ENCODE peak calls at places on chromosomes 4 and X, in four cellular contexts. I, J, R and N are unnamed samples.

GRCh38 chrX:34848281-34848680 is 94.3 kb upstream of the FAM47B start:
- DNase-seq in I (no peak), J (no peak), R (no peak), N (no peak)

GRCh38 chr4:182604953-182605352 is 312.2 kb downstream of the DCTD start:
- DNase-seq in I (no peak), J (no peak), R (no peak), N (no peak)

GRCh38 chr4:153409412-153409811 is 56.7 kb upstream of the TMEM131L start:
- DNase-seq in I (no peak), J (no peak), R (no peak), N (no peak)

GRCh38 chrX:23344208-23344903 is 9.7 kb downstream of the PTCHD1 start:
- DNase-seq in I (no peak), J (no peak), R (no peak), N (no peak)

GRCh38 chrX:33741807-33742206 is 390.3 kb downstream of the FAM47A start:
- DNase-seq in I (no peak), J (no peak), R (no peak), N (no peak)

GRCh38 chr4:85603437-85604336 is 128.7 kb downstream of the ARHGAP24 start:
- DNase-seq in I (no peak), J (peak), R (no peak), N (peak)

GRCh38 chrX:111182938-111183337 is 86.9 kb downstream of the PAK3 start:
- DNase-seq in I (no peak), J (no peak), R (no peak), N (no peak)

GRCh38 chr4:140943887-140944515 is 187.8 kb upstream of the TBC1D9 start:
- DNase-seq in I (no peak), J (no peak), R (no peak), N (no peak)

GRCh38 chr4:100581337-100581736 is 63.5 kb upstream of the EMCN start:
- DNase-seq in I (no peak), J (no peak), R (no peak), N (peak)

GRCh38 chr4:25888781-25889180 is 25.2 kb upstream of the SMIM20 start:
- DNase-seq in I (no peak), J (no peak), R (no peak), N (no peak)

GRCh38 chr4:168019019-168019651 is 73.2 kb upstream of the ANXA10 start:
- DNase-seq in I (no peak), J (no peak), R (no peak), N (no peak)

DNA sequence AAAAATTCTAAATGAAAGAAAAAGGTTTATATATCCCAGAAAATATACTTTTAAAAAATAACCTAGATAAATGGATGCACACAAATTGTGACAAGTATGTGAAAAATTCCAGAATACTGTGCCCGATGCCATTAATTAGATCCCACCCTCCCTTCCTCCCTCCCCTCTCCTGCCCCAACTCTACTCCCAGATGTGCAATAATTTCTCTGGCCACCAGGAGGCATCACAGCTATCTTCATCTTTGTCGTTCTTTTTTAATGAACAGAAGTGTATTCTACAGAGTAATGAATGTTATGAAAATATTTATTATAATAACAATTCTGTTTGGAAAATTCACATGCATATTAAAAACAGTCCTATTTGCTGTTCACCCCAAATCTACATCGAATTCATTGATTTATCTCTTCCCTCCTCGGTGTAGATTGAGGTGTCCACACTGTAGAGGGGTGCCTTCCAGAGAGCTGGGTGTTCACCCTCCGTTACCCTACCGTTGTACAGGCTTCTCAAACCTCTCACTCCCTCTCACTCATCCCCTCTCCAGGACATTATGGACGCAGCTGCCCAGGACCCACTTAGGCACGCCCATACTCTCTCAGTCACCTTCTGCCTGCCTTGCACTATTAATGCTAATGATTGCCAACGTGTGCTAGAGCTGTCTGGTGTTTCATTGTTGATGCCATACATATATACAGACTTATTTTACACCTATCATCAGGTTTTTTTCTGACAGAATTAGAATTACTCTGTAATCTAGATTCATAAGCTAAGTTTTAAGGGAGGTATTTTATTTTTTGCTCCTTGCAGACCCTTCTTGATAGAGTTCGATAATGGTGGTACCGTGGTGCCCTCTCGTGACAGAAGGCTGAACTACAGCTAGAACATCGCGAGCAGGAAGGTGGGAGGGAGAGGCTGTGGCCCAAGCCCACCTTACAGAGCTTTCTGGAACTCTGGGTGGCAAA is 14.1 kb downstream of the RAB40AL start:
- DNase-seq in I (no peak), J (peak), R (peak), N (peak)
- TF ChIP-seq CTCF in I (peak), J (peak), R (peak), N (peak)

DNA sequence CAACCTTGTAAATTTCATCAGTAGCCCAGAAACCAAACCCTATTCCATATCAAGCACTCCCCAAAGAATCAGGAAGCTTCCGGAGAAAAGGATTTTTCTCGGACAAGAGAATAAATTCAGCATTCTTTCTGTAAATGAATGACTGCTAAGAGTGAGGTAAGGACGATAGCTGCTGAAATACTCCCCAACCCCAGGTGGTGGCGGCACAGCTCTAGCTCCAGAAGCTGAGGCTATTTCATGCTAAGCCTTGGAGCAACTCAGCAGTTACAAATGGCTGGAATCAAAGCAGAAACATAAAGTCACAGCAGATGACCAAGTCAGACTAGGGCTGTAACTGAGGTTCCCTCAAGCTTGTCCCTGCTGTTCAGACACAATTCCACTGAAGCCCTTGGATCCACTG is 13.9 kb upstream of the PCDH19 start:
- DNase-seq in I (no peak), J (no peak), R (no peak), N (no peak)
- TF ChIP-seq CTCF in I (no peak), J (no peak), R (no peak), N (no peak)

DNA sequence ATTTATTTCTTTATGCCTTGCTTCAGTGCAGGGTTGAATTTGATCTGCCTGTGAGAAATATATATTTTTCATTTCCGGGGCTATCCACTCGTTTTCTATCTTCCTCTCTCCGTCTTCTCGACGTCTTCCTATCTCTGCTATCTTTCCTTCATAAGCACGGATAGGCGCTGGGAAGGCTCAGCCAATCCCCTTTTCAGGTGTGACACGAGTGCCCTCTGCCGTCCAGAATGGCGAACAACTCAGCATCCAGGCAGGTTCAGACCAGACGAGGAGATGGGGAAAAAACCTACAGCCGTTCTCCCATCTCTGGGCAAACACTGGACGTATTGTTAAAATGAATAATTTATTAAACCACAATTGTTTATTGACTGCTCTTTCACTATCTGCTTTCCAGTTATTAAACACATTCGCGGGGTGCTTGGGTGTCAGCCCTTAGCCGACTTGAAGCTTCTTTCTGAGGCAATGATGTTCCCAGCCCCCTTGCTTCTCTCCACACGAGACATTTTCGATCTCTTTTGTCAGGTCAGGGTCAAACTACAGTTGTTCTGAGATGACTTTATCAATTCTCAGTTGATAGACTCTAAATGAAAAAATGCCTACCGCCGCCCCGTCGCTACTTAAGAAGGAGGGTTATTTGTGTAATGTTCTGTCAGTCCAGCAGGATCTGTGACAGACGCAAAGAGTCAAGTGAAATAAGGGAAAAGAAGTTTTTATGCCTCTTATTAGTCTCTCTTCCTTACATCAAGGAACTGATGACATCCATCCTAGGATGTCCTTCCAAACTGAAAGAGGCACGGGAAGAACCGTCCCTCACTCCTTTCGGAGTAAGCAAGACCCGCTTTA is 96.3 kb upstream of the NOCT start:
- DNase-seq in I (peak), J (peak), R (peak), N (peak)
- TF ChIP-seq CTCF in I (peak), J (no peak), R (peak), N (peak)

GRCh38 chr4:56048621-56049427 is 100.1 kb downstream of the CEP135 start:
- DNase-seq in I (peak), J (peak), R (peak), N (peak)
- TF ChIP-seq CTCF in I (no peak), J (peak), R (peak), N (peak)